ENCODE peak calls at places on chromosomes 6 and 20, in four cellular contexts. M is Peyer's patch, J is left lung, A is OCI-LY7. C is an unnamed sample.

GRCh38 chr6:73722318-73723060 is 26.5 kb downstream of the CD109 start:
- DNase-seq in A (no peak), J (no peak), M (no peak), C (no peak)

GRCh38 chr20:50296450-50297375 is 106.1 kb downstream of the CEBPB start:
- DNase-seq in A (no peak), J (no peak), M (peak), C (no peak)

GRCh38 chr6:157405986-157406385 is 25.0 kb downstream of the ZDHHC14 start:
- DNase-seq in A (no peak), J (no peak), M (no peak), C (no peak)

GRCh38 chr6:80336906-80337305 is 230.4 kb downstream of the BCKDHB start:
- DNase-seq in M (no peak), J (no peak), A (no peak), C (no peak)

GRCh38 chr6:166627875-166628849 is 1.1 kb upstream of the RPS6KA2 start:
- DNase-seq in A (peak), M (peak), J (peak), C (peak)

GRCh38 chr20:37524859-37525708 is 2.6 kb downstream of the BLCAP start:
- DNase-seq in A (no peak), M (peak), J (no peak), C (no peak)

GRCh38 chr6:115643762-115644161 is 416.9 kb downstream of the FRK start:
- DNase-seq in J (no peak), M (no peak), A (no peak), C (no peak)

GRCh38 chr6:52523363-52524207 is 53.3 kb downstream of the TRAM2 start:
- DNase-seq in M (no peak), J (no peak), A (no peak), C (no peak)

GRCh38 chr6:42084889-42085288 is 34.6 kb downstream of the TAF8 start:
- DNase-seq in J (no peak), M (no peak), A (no peak), C (no peak)

GRCh38 chr20:55437778-55438417 is 567.4 kb downstream of the CBLN4 start:
- DNase-seq in M (no peak), J (no peak), A (no peak), C (peak)

GRCh38 chr6:163367388-163368183 is 46.9 kb upstream of the QKI start:
- DNase-seq in A (no peak), M (no peak), J (peak), C (no peak)

GRCh38 chr6:5681480-5681879 is 325.2 kb downstream of the NRN1 start:
- DNase-seq in J (no peak), A (peak), M (no peak), C (no peak)

GRCh38 chr6:5813625-5814027 is 193.1 kb downstream of the NRN1 start:
- DNase-seq in M (no peak), A (no peak), J (no peak), C (no peak)

GRCh38 chr6:15776458-15776980 is 113.7 kb upstream of the DTNBP1 start:
- DNase-seq in A (no peak), M (no peak), J (no peak), C (no peak)

GRCh38 chr20:23254034-23254433 is 96.6 kb upstream of the NXT1 start:
- DNase-seq in J (no peak), A (no peak), M (no peak), C (no peak)

GRCh38 chr6:2502998-2503674 is 247.6 kb downstream of the MYLK4 start:
- DNase-seq in M (no peak), J (no peak), A (no peak), C (no peak)

GRCh38 chr6:71107935-71108420 is 151.1 kb upstream of the B3GAT2 start:
- DNase-seq in M (no peak), J (no peak), A (no peak), C (no peak)

GRCh38 chr6:15520616-15521203 is 142.1 kb downstream of the DTNBP1 start:
- DNase-seq in A (no peak), M (peak), J (no peak), C (no peak)

GRCh38 chr6:32082951-32083350 is 26.2 kb downstream of the TNXB start:
- DNase-seq in A (no peak), M (peak), J (no peak), C (peak)

GRCh38 chr20:59125332-59125731 is 38.3 kb upstream of the ZNF831 start:
- DNase-seq in M (no peak), J (no peak), A (no peak), C (no peak)

GRCh38 chr20:2809690-2810089 is 5.1 kb upstream of the C20orf141 start:
- DNase-seq in J (no peak), M (no peak), A (no peak), C (no peak)

GRCh38 chr20:24776755-24777271 is 172.3 kb upstream of the CST7 start:
- DNase-seq in M (no peak), J (peak), A (no peak), C (peak)

GRCh38 chr20:4817230-4817671 is 95.5 kb downstream of the PRND start:
- DNase-seq in J (no peak), M (no peak), A (no peak), C (no peak)
- H3K4me3 ChIP-seq in J (no peak), M (no peak), A (no peak), C (no peak)

GRCh38 chr6:34718867-34719441 is 22.4 kb upstream of the ILRUN start:
- DNase-seq in J (no peak), A (no peak), M (no peak), C (no peak)
- H3K4me3 ChIP-seq in J (no peak), A (no peak), M (no peak), C (no peak)

GRCh38 chr6:88760091-88760490 is 203.3 kb downstream of the RNGTT start:
- DNase-seq in M (no peak), A (no peak), J (no peak), C (no peak)

GRCh38 chr6:88763160-88763559 is 200.3 kb downstream of the RNGTT start:
- DNase-seq in J (no peak), A (peak), M (no peak), C (no peak)

GRCh38 chr6:88761237-88762031 is 202.0 kb downstream of the RNGTT start:
- DNase-seq in M (no peak), A (peak), J (no peak), C (no peak)
- H3K4me3 ChIP-seq in M (no peak), A (no peak), J (no peak), C (no peak)

DNA sequence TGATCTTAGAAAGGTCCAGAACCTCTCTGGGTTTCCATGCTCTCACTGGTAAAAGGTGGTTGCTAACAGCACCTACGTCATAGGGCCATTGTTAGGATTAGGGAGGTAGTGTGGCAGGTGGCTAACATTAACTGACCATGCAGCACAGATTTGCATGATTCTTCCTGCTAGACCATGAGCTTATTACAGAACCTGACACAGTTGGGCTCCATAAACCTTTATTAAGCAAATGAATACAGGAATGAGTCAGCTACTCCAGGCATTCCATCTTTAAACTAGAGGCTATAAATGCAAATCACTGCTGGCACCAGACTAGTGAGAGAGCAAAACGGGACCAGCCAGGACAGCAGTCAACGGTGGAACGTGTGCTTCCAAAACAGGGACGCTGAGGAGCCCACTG is 440.2 kb downstream of the PTPRT start:
- DNase-seq in M (no peak), J (no peak), A (no peak), C (no peak)
- H3K4me3 ChIP-seq in M (no peak), J (no peak), A (no peak), C (no peak)